ENCODE peak calls at places on chromosomes 7 and 10, in five cellular contexts. I is anterior cingulate cortex; U is naive thymus-derived CD8-positive, alpha-beta T cell; L is left kidney; A is GM04503. E is an unnamed sample.

GRCh38 chr7:35537067-35538023 is 157.6 kb downstream of the HERPUD2 start:
- DNase-seq in U (peak; percentile 81), L (peak; percentile 88), I (peak; percentile 35), A (peak; percentile 9), E (no peak)

GRCh38 chr10:42960491-42961155 is 116.2 kb upstream of the RET start:
- DNase-seq in A (no peak), U (no peak), L (no peak), I (no peak), E (no peak)

GRCh38 chr7:127347567-127348246 is 44.8 kb downstream of the ZNF800 start:
- DNase-seq in U (peak; percentile 75), L (peak; percentile 88), A (no peak), I (peak; percentile 7), E (no peak)

GRCh38 chr10:32413513-32413912 is 32.4 kb upstream of the CCDC7 start:
- DNase-seq in U (no peak), A (peak; percentile 73), L (no peak), I (no peak), E (no peak)

GRCh38 chr7:92835140-92835850 is 1.1 kb downstream of the CDK6 start:
- DNase-seq in L (peak; percentile 91), I (peak; percentile 32), A (no peak), U (peak; percentile 64), E (peak; percentile 4)

GRCh38 chr10:95290446-95290800 is 380 bp downstream of the PDLIM1 start:
- DNase-seq in U (no peak), L (peak; percentile 70), I (no peak), A (no peak), E (no peak)

GRCh38 chr10:100670828-100671479 is 74.4 kb upstream of the PAX2 start:
- DNase-seq in A (no peak), L (peak; percentile 77), I (no peak), U (peak; percentile 46), E (no peak)

GRCh38 chr7:46145412-46145811 is 224.3 kb upstream of the IGFBP3 start:
- DNase-seq in L (peak; percentile 81), A (peak; percentile 100), U (no peak), I (no peak), E (no peak)

GRCh38 chr7:24197852-24198251 is 86.1 kb upstream of the NPY start:
- DNase-seq in A (no peak), U (no peak), I (no peak), L (no peak), E (no peak)

GRCh38 chr10:124075116-124075955 is 18.1 kb downstream of the CHST15 start:
- DNase-seq in A (no peak), U (no peak), I (no peak), L (peak; percentile 68), E (no peak)

GRCh38 chr10:63217120-63217605 is 84.0 kb downstream of the NRBF2 start:
- DNase-seq in I (no peak), A (no peak), U (peak; percentile 72), L (peak; percentile 63), E (no peak)

GRCh38 chr10:91197044-91197651 is 23.3 kb upstream of the PCGF5 start:
- DNase-seq in I (no peak), L (no peak), U (no peak), A (no peak), E (no peak)

GRCh38 chr7:27364344-27364758 is 121.7 kb downstream of the EVX1 start:
- DNase-seq in U (no peak), A (peak; percentile 62), L (no peak), I (peak; percentile 21), E (no peak)

GRCh38 chr7:85529197-85529596 is 342.3 kb upstream of the SEMA3D start:
- DNase-seq in A (no peak), L (no peak), U (no peak), I (no peak), E (no peak)

GRCh38 chr7:90955641-90956207 is 308.5 kb upstream of the FZD1 start:
- DNase-seq in A (no peak), I (no peak), L (peak; percentile 64), U (no peak), E (no peak)

GRCh38 chr10:50798297-50798696 is 58.6 kb downstream of the ASAH2B start:
- DNase-seq in L (no peak), I (no peak), U (no peak), A (no peak), E (no peak)

GRCh38 chr10:43398939-43399871 is 9.8 kb downstream of the HNRNPF start:
- DNase-seq in U (no peak), I (no peak), A (peak; percentile 29), L (no peak), E (no peak)

GRCh38 chr7:146565872-146566271 is 449.3 kb downstream of the CNTNAP2 start:
- DNase-seq in I (no peak), L (no peak), U (no peak), A (no peak), E (no peak)

GRCh38 chr7:99296471-99296870 is 23.8 kb downstream of the MYH16 start:
- DNase-seq in A (no peak), I (no peak), U (no peak), L (no peak), E (no peak)

GRCh38 chr10:110184363-110184762 is 23.0 kb upstream of the MXI1 start:
- DNase-seq in I (no peak), U (no peak), L (no peak), A (no peak), E (no peak)

GRCh38 chr7:134900430-134900876 is 85.9 kb upstream of the AGBL3 start:
- DNase-seq in I (no peak), L (no peak), U (no peak), A (no peak), E (no peak)

GRCh38 chr10:118594392-118595063 is 920 bp downstream of the PRLHR start:
- DNase-seq in I (no peak), A (no peak), U (peak; percentile 51), L (peak; percentile 96), E (no peak)

GRCh38 chr7:82443801-82444219 is 233 bp upstream of the CACNA2D1 start:
- DNase-seq in U (no peak), A (no peak), I (peak; percentile 80), L (peak; percentile 94), E (peak; percentile 66)

GRCh38 chr7:1225462-1226154 is 7.1 kb upstream of the UNCX start:
- DNase-seq in A (no peak), U (peak; percentile 57), I (no peak), L (peak; percentile 68), E (no peak)

GRCh38 chr10:29104661-29105369 is 184.1 kb upstream of the LYZL1 start:
- DNase-seq in I (no peak), L (no peak), A (no peak), U (no peak), E (no peak)

GRCh38 chr7:94449151-94449725 is 54.5 kb downstream of the COL1A2 start:
- DNase-seq in L (peak; percentile 73), U (peak; percentile 41), I (no peak), A (no peak), E (no peak)

GRCh38 chr7:1062296-1063294 is 18.2 kb downstream of the GPR146 start:
- DNase-seq in I (no peak), U (no peak), A (no peak), L (no peak), E (no peak)

GRCh38 chr7:45663965-45664623 is 89.9 kb downstream of the ADCY1 start:
- DNase-seq in U (no peak), A (no peak), I (no peak), L (no peak), E (no peak)

GRCh38 chr10:127347202-127347959 is 151.0 kb upstream of the INSYN2A start:
- DNase-seq in L (no peak), U (no peak), I (no peak), A (no peak), E (no peak)

GRCh38 chr7:111561659-111561908 is 708 bp downstream of the IMMP2L start:
- DNase-seq in A (no peak), U (no peak), I (no peak), L (no peak), E (no peak)

GRCh38 chr10:60123172-60123571 is 216.8 kb upstream of the CCDC6 start:
- DNase-seq in L (no peak), U (no peak), I (no peak), A (peak; percentile 44), E (no peak)

GRCh38 chr7:47970750-47971149 is 8.7 kb downstream of the HUS1 start:
- DNase-seq in I (no peak), A (no peak), L (no peak), U (no peak), E (no peak)

GRCh38 chr10:89466599-89467035 is 52.2 kb downstream of the IFIT5 start:
- DNase-seq in A (no peak), I (no peak), L (peak; percentile 57), U (no peak), E (no peak)

GRCh38 chr10:72084094-72084459 is 4.3 kb downstream of the SPOCK2 start:
- DNase-seq in L (no peak), U (peak; percentile 80), I (no peak), A (no peak), E (no peak)

GRCh38 chr10:71213761-71214440 is 1.5 kb downstream of the UNC5B start:
- DNase-seq in A (peak; percentile 76), L (peak; percentile 70), I (no peak), U (no peak), E (no peak)

GRCh38 chr7:6392712-6393666 is 54.8 kb downstream of the DAGLB start:
- DNase-seq in I (no peak), U (peak; percentile 6), A (no peak), L (no peak), E (peak; percentile 89)

GRCh38 chr10:21929070-21929469 is 74.5 kb downstream of the DNAJC1 start:
- DNase-seq in I (no peak), U (no peak), L (peak; percentile 53), A (no peak), E (no peak)

GRCh38 chr7:18558910-18559309 is 63.4 kb downstream of the HDAC9 start:
- DNase-seq in L (no peak), U (no peak), I (no peak), A (no peak), E (no peak)

E was measured in thoracic aorta.